ENCODE peak calls at places on chromosomes 5 and 9, in eight cellular contexts. Q is immature natural killer cell; E is naive thymus-derived CD8-positive, alpha-beta T cell; P is Karpas-422; U is endothelial cell; X is neural progenitor cell; I is NCI-H446 treated with DMSO at 0.1 percent for 48 hours; V is naive B cell. A is an unnamed sample.

GRCh38 chr5:154077692-154078091 is 38.9 kb downstream of the MFAP3 start:
- DNase-seq in Q (no peak), E (no peak), P (no peak), U (no peak), X (no peak), I (no peak), V (no peak), A (no peak)

GRCh38 chr5:111776903-111777302 is 19.9 kb upstream of the NREP start:
- DNase-seq in Q (no peak), E (no peak), P (no peak), U (no peak), X (no peak), I (no peak), V (no peak), A (no peak)

GRCh38 chr5:3429962-3430361 is 165.7 kb upstream of the IRX1 start:
- DNase-seq in Q (no peak), E (no peak), P (no peak), U (no peak), X (no peak), I (no peak), V (no peak), A (no peak)

GRCh38 chr9:12629091-12629490 is 64.1 kb upstream of the TYRP1 start:
- DNase-seq in Q (no peak), E (no peak), P (no peak), U (no peak), X (peak; percentile 14), I (no peak), V (no peak), A (no peak)

GRCh38 chr5:90557391-90557790 is 1.2 kb upstream of the ADGRV1 start:
- DNase-seq in Q (no peak), E (no peak), P (peak; percentile 32), U (no peak), X (peak; percentile 13), I (no peak), V (no peak), A (no peak)

GRCh38 chr9:113011911-113012381 is at the start of gene ZNF883:
- DNase-seq in Q (peak; percentile 21), E (peak; percentile 17), P (no peak), U (peak; percentile 59), X (peak; percentile 74), I (no peak), V (peak; percentile 3), A (peak; percentile 16)

GRCh38 chr5:35741126-35741711 is 115.5 kb upstream of the IL7R start:
- DNase-seq in Q (no peak), E (no peak), P (no peak), U (no peak), X (no peak), I (no peak), V (no peak), A (no peak)

GRCh38 chr5:16964821-16965220 is 28.7 kb upstream of the MYO10 start:
- DNase-seq in Q (no peak), E (no peak), P (no peak), U (no peak), X (no peak), I (no peak), V (no peak), A (no peak)

GRCh38 chr9:135448570-135449180 is 30.9 kb upstream of the PPP1R26 start:
- DNase-seq in Q (no peak), E (no peak), P (no peak), U (no peak), X (peak; percentile 21), I (no peak), V (no peak), A (no peak)

GRCh38 chr5:7050986-7051385 is 337.8 kb downstream of the TENT4A start:
- DNase-seq in Q (no peak), E (no peak), P (no peak), U (no peak), X (no peak), I (no peak), V (no peak), A (no peak)

GRCh38 chr9:131304676-131305366 is 15.3 kb downstream of the PLPP7 start:
- DNase-seq in Q (no peak), E (no peak), P (no peak), U (no peak), X (no peak), I (no peak), V (no peak), A (no peak)

GRCh38 chr5:1182633-1183423 is 18.6 kb upstream of the SLC6A19 start:
- DNase-seq in Q (no peak), E (no peak), P (no peak), U (no peak), X (no peak), I (no peak), V (no peak), A (no peak)